ENCODE peak calls at places on chromosome 17, in six cellular contexts. One of them, this sample, is unnamed.

GRCh38 chr17:79845601-79845949 is 6.3 kb upstream of the CBX4 start:
- DNase-seq in psoas muscle: no peak
- DNase-seq in gastrocnemius medialis: no peak
- DNase-seq in CD4-positive, alpha-beta T cell: no peak
- DNase-seq in pancreas: no peak
- DNase-seq in effector memory CD4-positive, alpha-beta T cell: no peak
- DNase-seq in this sample: no peak

GRCh38 chr17:34853916-34854315 is 107.3 kb downstream of the CCT6B start:
- DNase-seq in psoas muscle: no peak
- DNase-seq in gastrocnemius medialis: no peak
- DNase-seq in CD4-positive, alpha-beta T cell: no peak
- DNase-seq in pancreas: no peak
- DNase-seq in effector memory CD4-positive, alpha-beta T cell: no peak
- DNase-seq in this sample: no peak

GRCh38 chr17:79026345-79027273 is 2.6 kb downstream of the C1QTNF1 start:
- DNase-seq in psoas muscle: peak; percentile 46
- DNase-seq in gastrocnemius medialis: no peak
- DNase-seq in CD4-positive, alpha-beta T cell: no peak
- DNase-seq in pancreas: no peak
- DNase-seq in effector memory CD4-positive, alpha-beta T cell: no peak
- DNase-seq in this sample: no peak

GRCh38 chr17:56966277-56966676 is 5.4 kb upstream of the COIL start:
- DNase-seq in psoas muscle: no peak
- DNase-seq in gastrocnemius medialis: no peak
- DNase-seq in CD4-positive, alpha-beta T cell: no peak
- DNase-seq in pancreas: no peak
- DNase-seq in effector memory CD4-positive, alpha-beta T cell: no peak
- DNase-seq in this sample: no peak

GRCh38 chr17:14940112-14940945 is 324.8 kb downstream of the PMP22 start:
- DNase-seq in psoas muscle: no peak
- DNase-seq in gastrocnemius medialis: no peak
- DNase-seq in CD4-positive, alpha-beta T cell: no peak
- DNase-seq in pancreas: no peak
- DNase-seq in effector memory CD4-positive, alpha-beta T cell: no peak
- DNase-seq in this sample: no peak

GRCh38 chr17:41500131-41500911 is 5.1 kb downstream of the KRT13 start:
- DNase-seq in psoas muscle: no peak
- DNase-seq in gastrocnemius medialis: no peak
- DNase-seq in CD4-positive, alpha-beta T cell: no peak
- DNase-seq in pancreas: no peak
- DNase-seq in effector memory CD4-positive, alpha-beta T cell: no peak
- DNase-seq in this sample: no peak

GRCh38 chr17:78444392-78444791 is 65.9 kb downstream of the PGS1 start:
- DNase-seq in psoas muscle: no peak
- DNase-seq in gastrocnemius medialis: no peak
- DNase-seq in CD4-positive, alpha-beta T cell: no peak
- DNase-seq in pancreas: no peak
- DNase-seq in effector memory CD4-positive, alpha-beta T cell: no peak
- DNase-seq in this sample: no peak

GRCh38 chr17:4583796-4584124 is 569 bp upstream of the SMTNL2 start:
- DNase-seq in psoas muscle: no peak
- DNase-seq in gastrocnemius medialis: no peak
- DNase-seq in CD4-positive, alpha-beta T cell: no peak
- DNase-seq in pancreas: no peak
- DNase-seq in effector memory CD4-positive, alpha-beta T cell: no peak
- DNase-seq in this sample: no peak

GRCh38 chr17:46071796-46072195 is 72.7 kb downstream of the STH start:
- DNase-seq in psoas muscle: no peak
- DNase-seq in gastrocnemius medialis: no peak
- DNase-seq in CD4-positive, alpha-beta T cell: no peak
- DNase-seq in pancreas: no peak
- DNase-seq in effector memory CD4-positive, alpha-beta T cell: no peak
- DNase-seq in this sample: no peak

GRCh38 chr17:4475001-4475400 is 23.7 kb upstream of the SPNS2 start:
- DNase-seq in psoas muscle: no peak
- DNase-seq in gastrocnemius medialis: no peak
- DNase-seq in CD4-positive, alpha-beta T cell: no peak
- DNase-seq in pancreas: no peak
- DNase-seq in effector memory CD4-positive, alpha-beta T cell: no peak
- DNase-seq in this sample: no peak

GRCh38 chr17:17412331-17412730 is 64.5 kb upstream of the MED9 start:
- DNase-seq in psoas muscle: no peak
- DNase-seq in gastrocnemius medialis: no peak
- DNase-seq in CD4-positive, alpha-beta T cell: no peak
- DNase-seq in pancreas: no peak
- DNase-seq in effector memory CD4-positive, alpha-beta T cell: no peak
- DNase-seq in this sample: no peak

GRCh38 chr17:83118071-83118841 is 38.8 kb downstream of the METRNL start:
- DNase-seq in psoas muscle: no peak
- DNase-seq in gastrocnemius medialis: no peak
- DNase-seq in CD4-positive, alpha-beta T cell: no peak
- DNase-seq in pancreas: no peak
- DNase-seq in effector memory CD4-positive, alpha-beta T cell: no peak
- DNase-seq in this sample: no peak

GRCh38 chr17:68462381-68463210 is 5.3 kb upstream of the WIPI1 start:
- DNase-seq in psoas muscle: peak; percentile 51
- DNase-seq in gastrocnemius medialis: peak; percentile 73
- DNase-seq in CD4-positive, alpha-beta T cell: peak; percentile 47
- DNase-seq in pancreas: no peak
- DNase-seq in effector memory CD4-positive, alpha-beta T cell: peak; percentile 47
- DNase-seq in this sample: peak; percentile 83

GRCh38 chr17:39213852-39214251 is 11.9 kb downstream of the STAC2 start:
- DNase-seq in psoas muscle: no peak
- DNase-seq in gastrocnemius medialis: no peak
- DNase-seq in CD4-positive, alpha-beta T cell: no peak
- DNase-seq in pancreas: no peak
- DNase-seq in effector memory CD4-positive, alpha-beta T cell: no peak
- DNase-seq in this sample: no peak

GRCh38 chr17:48593840-48594411 is 347 bp upstream of the HOXB5 start:
- DNase-seq in psoas muscle: peak; percentile 83
- DNase-seq in gastrocnemius medialis: no peak
- DNase-seq in CD4-positive, alpha-beta T cell: peak; percentile 82
- DNase-seq in pancreas: no peak
- DNase-seq in effector memory CD4-positive, alpha-beta T cell: peak; percentile 67
- DNase-seq in this sample: peak; percentile 63

GRCh38 chr17:82228842-82229685 is at the start of gene SLC16A3:
- DNase-seq in psoas muscle: peak; percentile 74
- DNase-seq in gastrocnemius medialis: no peak
- DNase-seq in CD4-positive, alpha-beta T cell: peak; percentile 75
- DNase-seq in pancreas: peak; percentile 79
- DNase-seq in effector memory CD4-positive, alpha-beta T cell: peak; percentile 43
- DNase-seq in this sample: peak; percentile 46

GRCh38 chr17:17877548-17878358 is 41.0 kb upstream of the SREBF1 start:
- DNase-seq in psoas muscle: peak; percentile 78
- DNase-seq in gastrocnemius medialis: peak; percentile 66
- DNase-seq in CD4-positive, alpha-beta T cell: no peak
- DNase-seq in pancreas: peak; percentile 91
- DNase-seq in effector memory CD4-positive, alpha-beta T cell: no peak
- DNase-seq in this sample: no peak

GRCh38 chr17:28333083-28333746 is 2.1 kb downstream of the IFT20 start:
- DNase-seq in psoas muscle: no peak
- DNase-seq in gastrocnemius medialis: no peak
- DNase-seq in CD4-positive, alpha-beta T cell: no peak
- DNase-seq in pancreas: no peak
- DNase-seq in effector memory CD4-positive, alpha-beta T cell: no peak
- DNase-seq in this sample: no peak

GRCh38 chr17:45149669-45150603 is 1.7 kb downstream of the HEXIM1 start:
- DNase-seq in psoas muscle: peak; percentile 70
- DNase-seq in gastrocnemius medialis: peak; percentile 62
- DNase-seq in CD4-positive, alpha-beta T cell: peak; percentile 26
- DNase-seq in pancreas: peak; percentile 87
- DNase-seq in effector memory CD4-positive, alpha-beta T cell: peak; percentile 16
- DNase-seq in this sample: peak; percentile 53

GRCh38 chr17:78774956-78775571 is 7.0 kb downstream of the CYTH1 start:
- DNase-seq in psoas muscle: no peak
- DNase-seq in gastrocnemius medialis: no peak
- DNase-seq in CD4-positive, alpha-beta T cell: peak; percentile 58
- DNase-seq in pancreas: no peak
- DNase-seq in effector memory CD4-positive, alpha-beta T cell: peak; percentile 58
- DNase-seq in this sample: peak; percentile 78

GRCh38 chr17:14297161-14297851 is 3.6 kb upstream of the HS3ST3B1 start:
- DNase-seq in psoas muscle: peak; percentile 55
- DNase-seq in gastrocnemius medialis: no peak
- DNase-seq in CD4-positive, alpha-beta T cell: no peak
- DNase-seq in pancreas: peak; percentile 77
- DNase-seq in effector memory CD4-positive, alpha-beta T cell: no peak
- DNase-seq in this sample: no peak

DNA sequence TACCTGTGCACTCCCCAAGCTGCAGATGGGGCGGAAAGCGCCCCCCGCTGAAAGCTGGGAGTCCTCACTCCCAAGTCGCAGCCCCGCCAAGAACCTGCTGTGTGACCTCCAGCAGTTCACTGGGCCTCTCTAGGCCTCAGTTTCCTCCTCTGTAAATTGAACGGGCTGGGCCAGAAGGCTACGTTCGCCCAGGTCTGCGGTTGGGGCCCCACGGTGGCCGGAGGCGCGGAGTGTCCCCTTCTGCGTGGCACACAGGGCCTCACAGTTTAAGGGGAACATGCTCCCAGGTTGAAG is 628 bp downstream of the GALK1 start:
- DNase-seq in psoas muscle: no peak
- DNase-seq in gastrocnemius medialis: no peak
- DNase-seq in CD4-positive, alpha-beta T cell: no peak
- DNase-seq in pancreas: no peak
- DNase-seq in effector memory CD4-positive, alpha-beta T cell: no peak
- DNase-seq in this sample: no peak
- H3K27ac ChIP-seq in psoas muscle: peak overlapping the region; percentile 82
- H3K27ac ChIP-seq in gastrocnemius medialis: peak overlapping the region; percentile 75
- H3K27ac ChIP-seq in CD4-positive, alpha-beta T cell: no peak overlapping the region
- H3K27ac ChIP-seq in pancreas: peak overlapping the region; percentile 80
- H3K27ac ChIP-seq in effector memory CD4-positive, alpha-beta T cell: peak overlapping the region; percentile 55
- H3K27ac ChIP-seq in this sample: peak overlapping the region; percentile 73

DNA sequence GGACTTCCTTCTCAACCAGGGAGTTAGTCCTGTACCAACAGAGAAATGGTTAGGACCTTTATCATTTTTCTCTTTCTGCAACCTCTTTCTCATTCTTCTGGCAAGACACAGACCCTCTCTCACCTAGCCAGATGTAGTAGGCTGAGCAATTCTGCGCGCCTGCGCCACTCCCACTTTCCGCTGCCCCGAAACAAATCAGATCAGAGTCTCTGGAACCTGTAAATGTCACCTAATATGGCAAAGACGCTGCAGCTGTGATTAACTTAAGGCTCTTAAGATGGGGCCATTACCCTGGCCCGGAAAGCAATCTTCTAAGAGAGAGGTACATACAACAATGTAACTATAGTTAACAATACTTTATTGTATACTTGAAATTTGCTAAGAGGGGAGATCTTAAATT is 94.3 kb upstream of the ASIC2 start:
- DNase-seq in psoas muscle: no peak
- DNase-seq in gastrocnemius medialis: no peak
- DNase-seq in CD4-positive, alpha-beta T cell: no peak
- DNase-seq in pancreas: no peak
- DNase-seq in effector memory CD4-positive, alpha-beta T cell: no peak
- DNase-seq in this sample: no peak
- H3K27ac ChIP-seq in psoas muscle: no peak overlapping the region
- H3K27ac ChIP-seq in gastrocnemius medialis: no peak overlapping the region
- H3K27ac ChIP-seq in CD4-positive, alpha-beta T cell: no peak overlapping the region
- H3K27ac ChIP-seq in pancreas: no peak overlapping the region
- H3K27ac ChIP-seq in effector memory CD4-positive, alpha-beta T cell: no peak overlapping the region
- H3K27ac ChIP-seq in this sample: no peak overlapping the region

DNA sequence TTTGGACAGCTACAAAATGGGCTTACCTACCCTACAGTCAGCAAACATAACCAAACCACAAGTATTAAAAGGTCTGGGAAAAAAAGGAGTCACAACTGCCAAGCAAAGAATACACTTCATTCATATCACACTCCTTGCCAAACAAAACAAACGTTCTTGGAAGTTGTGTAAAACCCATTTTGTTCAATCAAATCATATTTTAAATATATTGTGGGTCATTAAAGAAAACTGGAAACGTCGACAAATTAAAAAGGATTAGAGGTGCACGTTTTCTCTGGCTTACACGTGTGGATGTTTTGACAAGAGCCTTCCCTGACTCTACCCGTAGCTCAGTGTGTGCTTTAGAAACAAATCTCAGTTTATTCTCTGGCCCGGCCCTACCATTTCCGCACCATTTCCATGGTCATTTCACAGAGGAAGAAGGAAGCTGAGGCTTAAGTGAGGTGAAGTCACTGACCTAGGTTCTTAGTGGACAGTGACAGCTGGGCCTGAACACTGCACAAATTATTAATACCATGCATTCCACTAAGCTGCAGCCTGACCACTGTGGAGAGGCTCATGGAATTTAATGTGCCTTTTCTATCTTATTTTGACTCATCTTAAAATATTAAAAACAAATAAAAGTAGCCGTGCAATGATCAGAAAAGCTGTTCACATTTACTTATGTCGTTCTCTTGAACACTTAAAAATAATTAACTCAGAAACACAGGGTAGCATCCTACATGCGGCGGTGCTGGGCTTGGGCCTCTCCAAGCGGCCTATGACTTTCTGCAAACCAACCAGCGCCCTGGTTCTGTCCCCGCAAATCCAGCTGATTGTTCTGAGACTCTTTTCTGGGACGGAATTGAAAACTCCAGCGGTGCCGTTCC is 961 bp downstream of the CEP112 start:
- DNase-seq in psoas muscle: no peak
- DNase-seq in gastrocnemius medialis: no peak
- DNase-seq in CD4-positive, alpha-beta T cell: no peak
- DNase-seq in pancreas: no peak
- DNase-seq in effector memory CD4-positive, alpha-beta T cell: no peak
- DNase-seq in this sample: no peak
- H3K27ac ChIP-seq in psoas muscle: peak overlapping the region; percentile 81
- H3K27ac ChIP-seq in gastrocnemius medialis: peak overlapping the region; percentile 66
- H3K27ac ChIP-seq in CD4-positive, alpha-beta T cell: no peak overlapping the region
- H3K27ac ChIP-seq in pancreas: peak overlapping the region; percentile 70
- H3K27ac ChIP-seq in effector memory CD4-positive, alpha-beta T cell: peak overlapping the region; percentile 65
- H3K27ac ChIP-seq in this sample: peak overlapping the region; percentile 74

GRCh38 chr17:55540414-55541091 is 29.3 kb upstream of the SMIM36 start:
- DNase-seq in psoas muscle: no peak
- DNase-seq in gastrocnemius medialis: no peak
- DNase-seq in CD4-positive, alpha-beta T cell: no peak
- DNase-seq in pancreas: no peak
- DNase-seq in effector memory CD4-positive, alpha-beta T cell: no peak
- DNase-seq in this sample: no peak

GRCh38 chr17:55546481-55546880 is 35.2 kb upstream of the SMIM36 start:
- DNase-seq in psoas muscle: no peak
- DNase-seq in gastrocnemius medialis: no peak
- DNase-seq in CD4-positive, alpha-beta T cell: no peak
- DNase-seq in pancreas: no peak
- DNase-seq in effector memory CD4-positive, alpha-beta T cell: no peak
- DNase-seq in this sample: no peak

GRCh38 chr17:55547027-55547670 is 35.9 kb upstream of the SMIM36 start:
- DNase-seq in psoas muscle: no peak
- DNase-seq in gastrocnemius medialis: no peak
- DNase-seq in CD4-positive, alpha-beta T cell: no peak
- DNase-seq in pancreas: no peak
- DNase-seq in effector memory CD4-positive, alpha-beta T cell: no peak
- DNase-seq in this sample: no peak

GRCh38 chr17:55545765-55546164 is 34.5 kb upstream of the SMIM36 start:
- DNase-seq in psoas muscle: no peak
- DNase-seq in gastrocnemius medialis: no peak
- DNase-seq in CD4-positive, alpha-beta T cell: no peak
- DNase-seq in pancreas: no peak
- DNase-seq in effector memory CD4-positive, alpha-beta T cell: no peak
- DNase-seq in this sample: no peak

DNA sequence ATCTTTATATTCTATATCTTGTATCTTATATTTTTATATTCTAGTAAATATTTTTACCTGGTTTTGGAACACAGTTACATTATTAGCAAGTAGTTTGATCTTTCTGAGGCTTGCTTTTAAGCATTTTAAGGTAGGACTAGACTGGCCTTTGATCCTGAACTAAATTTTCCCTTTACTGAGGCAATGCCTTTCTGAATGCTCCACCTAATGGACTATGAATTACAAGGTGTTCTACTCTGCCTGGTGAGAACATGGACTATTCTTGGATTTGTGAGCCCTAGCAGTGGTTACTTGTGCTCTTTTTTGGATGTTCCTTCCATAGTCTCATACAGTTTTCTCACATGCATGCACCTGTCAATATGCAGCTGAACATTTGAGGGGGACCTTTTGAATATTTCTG is 32.5 kb upstream of the SMIM36 start:
- DNase-seq in psoas muscle: no peak
- DNase-seq in gastrocnemius medialis: no peak
- DNase-seq in CD4-positive, alpha-beta T cell: no peak
- DNase-seq in pancreas: no peak
- DNase-seq in effector memory CD4-positive, alpha-beta T cell: no peak
- DNase-seq in this sample: no peak
- H3K27ac ChIP-seq in psoas muscle: no peak overlapping the region
- H3K27ac ChIP-seq in gastrocnemius medialis: no peak overlapping the region
- H3K27ac ChIP-seq in CD4-positive, alpha-beta T cell: no peak overlapping the region
- H3K27ac ChIP-seq in pancreas: no peak overlapping the region
- H3K27ac ChIP-seq in effector memory CD4-positive, alpha-beta T cell: no peak overlapping the region
- H3K27ac ChIP-seq in this sample: no peak overlapping the region